ENCODE peak calls at places on chromosomes 11 and 22, in five cellular contexts. One of them, this sample, is unnamed.

GRCh38 chr11:96257972-96258951 is 84.7 kb downstream of the MAML2 start:
- DNase-seq in fibroblast of lung: peak; percentile 58
- DNase-seq in neural progenitor cell: no peak
- DNase-seq in A549: no peak
- DNase-seq in H9: no peak
- DNase-seq in this sample: no peak

GRCh38 chr11:63619967-63620366 is 5.7 kb upstream of the PLAAT3 start:
- DNase-seq in fibroblast of lung: no peak
- DNase-seq in neural progenitor cell: no peak
- DNase-seq in A549: no peak
- DNase-seq in H9: no peak
- DNase-seq in this sample: no peak

GRCh38 chr11:62472063-62472884 is 53.4 kb downstream of the SCGB1A1 start:
- DNase-seq in fibroblast of lung: peak; percentile 74
- DNase-seq in neural progenitor cell: no peak
- DNase-seq in A549: peak; percentile 54
- DNase-seq in H9: no peak
- DNase-seq in this sample: no peak

GRCh38 chr11:102157219-102157618 is 47.0 kb downstream of the YAP1 start:
- DNase-seq in fibroblast of lung: peak; percentile 95
- DNase-seq in neural progenitor cell: peak; percentile 25
- DNase-seq in A549: no peak
- DNase-seq in H9: no peak
- DNase-seq in this sample: no peak

GRCh38 chr22:30056015-30056414 is 24.2 kb upstream of the HORMAD2 start:
- DNase-seq in fibroblast of lung: no peak
- DNase-seq in neural progenitor cell: no peak
- DNase-seq in A549: no peak
- DNase-seq in H9: no peak
- DNase-seq in this sample: no peak

GRCh38 chr11:129191649-129192048 is 476 bp downstream of the ARHGAP32 start:
- DNase-seq in fibroblast of lung: no peak
- DNase-seq in neural progenitor cell: no peak
- DNase-seq in A549: no peak
- DNase-seq in H9: no peak
- DNase-seq in this sample: no peak

GRCh38 chr11:85941380-85941973 is 86.3 kb downstream of the CCDC83 start:
- DNase-seq in fibroblast of lung: peak; percentile 80
- DNase-seq in neural progenitor cell: peak; percentile 66
- DNase-seq in A549: peak; percentile 47
- DNase-seq in H9: peak; percentile 70
- DNase-seq in this sample: peak; percentile 94

GRCh38 chr11:46414899-46415298 is 23.3 kb upstream of the CHRM4 start:
- DNase-seq in fibroblast of lung: no peak
- DNase-seq in neural progenitor cell: no peak
- DNase-seq in A549: no peak
- DNase-seq in H9: no peak
- DNase-seq in this sample: no peak

GRCh38 chr11:126034880-126035279 is 27.8 kb downstream of the CDON start:
- DNase-seq in fibroblast of lung: no peak
- DNase-seq in neural progenitor cell: no peak
- DNase-seq in A549: no peak
- DNase-seq in H9: no peak
- DNase-seq in this sample: no peak

GRCh38 chr22:19988331-19988808 is 28.3 kb downstream of the ARVCF start:
- DNase-seq in fibroblast of lung: no peak
- DNase-seq in neural progenitor cell: no peak
- DNase-seq in A549: no peak
- DNase-seq in H9: no peak
- DNase-seq in this sample: no peak

GRCh38 chr22:19987394-19988306 is 29.0 kb downstream of the ARVCF start:
- DNase-seq in fibroblast of lung: no peak
- DNase-seq in neural progenitor cell: no peak
- DNase-seq in A549: no peak
- DNase-seq in H9: no peak
- DNase-seq in this sample: no peak

GRCh38 chr22:19989725-19990067 is 26.9 kb downstream of the ARVCF start:
- DNase-seq in fibroblast of lung: no peak
- DNase-seq in neural progenitor cell: no peak
- DNase-seq in A549: no peak
- DNase-seq in H9: no peak
- DNase-seq in this sample: no peak

GRCh38 chr22:19990188-19990587 is 26.4 kb downstream of the ARVCF start:
- DNase-seq in fibroblast of lung: no peak
- DNase-seq in neural progenitor cell: no peak
- DNase-seq in A549: no peak
- DNase-seq in H9: no peak
- DNase-seq in this sample: no peak

GRCh38 chr22:19988965-19989724 is 27.5 kb downstream of the ARVCF start:
- DNase-seq in fibroblast of lung: no peak
- DNase-seq in neural progenitor cell: no peak
- DNase-seq in A549: no peak
- DNase-seq in H9: no peak
- DNase-seq in this sample: no peak
- H3K4me1 ChIP-seq in fibroblast of lung: peaks cover 6% of the 10 kb centered on the region
- H3K4me1 ChIP-seq in neural progenitor cell: peaks cover 10% of the 10 kb centered on the region
- H3K4me1 ChIP-seq in A549: peaks cover 13% of the 10 kb centered on the region
- H3K4me1 ChIP-seq in H9: no peaks in the 10 kb centered on the region
- H3K4me1 ChIP-seq in this sample: peaks cover 5% of the 10 kb centered on the region

GRCh38 chr11:103586756-103587155 is 449.7 kb upstream of the DDI1 start:
- DNase-seq in fibroblast of lung: no peak
- DNase-seq in neural progenitor cell: no peak
- DNase-seq in A549: no peak
- DNase-seq in H9: no peak
- DNase-seq in this sample: no peak

GRCh38 chr11:103594283-103594682 is 442.2 kb upstream of the DDI1 start:
- DNase-seq in fibroblast of lung: no peak
- DNase-seq in neural progenitor cell: no peak
- DNase-seq in A549: no peak
- DNase-seq in H9: no peak
- DNase-seq in this sample: no peak

GRCh38 chr11:103587951-103588788 is 448.3 kb upstream of the DDI1 start:
- DNase-seq in fibroblast of lung: no peak
- DNase-seq in neural progenitor cell: no peak
- DNase-seq in A549: no peak
- DNase-seq in H9: no peak
- DNase-seq in this sample: no peak

GRCh38 chr11:103596323-103596722 is 440.1 kb upstream of the DDI1 start:
- DNase-seq in fibroblast of lung: no peak
- DNase-seq in neural progenitor cell: no peak
- DNase-seq in A549: no peak
- DNase-seq in H9: no peak
- DNase-seq in this sample: no peak

DNA sequence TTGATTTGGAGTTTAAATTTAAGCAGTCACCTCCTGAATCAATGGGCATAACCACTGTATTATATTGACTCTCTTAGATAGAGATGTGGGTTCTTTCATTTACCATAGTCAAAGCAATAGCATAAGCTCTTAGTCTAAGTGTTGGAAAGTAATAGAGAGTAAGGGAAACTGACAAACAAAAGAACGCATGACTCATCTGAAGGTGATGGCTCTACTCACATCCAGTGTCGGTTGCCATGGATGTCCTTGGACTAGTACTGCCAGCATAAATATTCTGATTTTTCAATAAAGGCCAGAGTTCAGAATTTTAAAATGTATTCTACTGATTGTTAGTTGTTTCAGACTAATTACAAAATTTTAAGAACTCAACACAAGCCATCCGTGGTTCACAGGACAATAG is 444.9 kb upstream of the DDI1 start:
- DNase-seq in fibroblast of lung: no peak
- DNase-seq in neural progenitor cell: no peak
- DNase-seq in A549: no peak
- DNase-seq in H9: no peak
- DNase-seq in this sample: no peak
- H3K4me2 ChIP-seq in fibroblast of lung: no peak overlapping the region
- H3K4me2 ChIP-seq in neural progenitor cell: no peak overlapping the region
- H3K4me2 ChIP-seq in A549: no peak overlapping the region
- H3K4me2 ChIP-seq in H9: no peak overlapping the region
- H3K4me2 ChIP-seq in this sample: no peak overlapping the region

GRCh38 chr22:28795932-28796856 is 4.2 kb downstream of the XBP1 start:
- DNase-seq in fibroblast of lung: no peak
- DNase-seq in neural progenitor cell: no peak
- DNase-seq in A549: no peak
- DNase-seq in H9: no peak
- DNase-seq in this sample: no peak
- H3K4me1 ChIP-seq in fibroblast of lung: peaks cover 2% of the 10 kb centered on the region
- H3K4me1 ChIP-seq in neural progenitor cell: peaks cover 12% of the 10 kb centered on the region
- H3K4me1 ChIP-seq in A549: peaks cover 34% of the 10 kb centered on the region
- H3K4me1 ChIP-seq in H9: no peaks in the 10 kb centered on the region
- H3K4me1 ChIP-seq in this sample: peaks cover 33% of the 10 kb centered on the region

GRCh38 chr11:10633261-10633660 is 60.3 kb downstream of the IRAG1 start:
- DNase-seq in fibroblast of lung: no peak
- DNase-seq in neural progenitor cell: no peak
- DNase-seq in A549: no peak
- DNase-seq in H9: peak; percentile 18
- DNase-seq in this sample: no peak
- H3K4me2 ChIP-seq in fibroblast of lung: no peak overlapping the region
- H3K4me2 ChIP-seq in neural progenitor cell: no peak overlapping the region
- H3K4me2 ChIP-seq in A549: no peak overlapping the region
- H3K4me2 ChIP-seq in H9: no peak overlapping the region
- H3K4me2 ChIP-seq in this sample: no peak overlapping the region

DNA sequence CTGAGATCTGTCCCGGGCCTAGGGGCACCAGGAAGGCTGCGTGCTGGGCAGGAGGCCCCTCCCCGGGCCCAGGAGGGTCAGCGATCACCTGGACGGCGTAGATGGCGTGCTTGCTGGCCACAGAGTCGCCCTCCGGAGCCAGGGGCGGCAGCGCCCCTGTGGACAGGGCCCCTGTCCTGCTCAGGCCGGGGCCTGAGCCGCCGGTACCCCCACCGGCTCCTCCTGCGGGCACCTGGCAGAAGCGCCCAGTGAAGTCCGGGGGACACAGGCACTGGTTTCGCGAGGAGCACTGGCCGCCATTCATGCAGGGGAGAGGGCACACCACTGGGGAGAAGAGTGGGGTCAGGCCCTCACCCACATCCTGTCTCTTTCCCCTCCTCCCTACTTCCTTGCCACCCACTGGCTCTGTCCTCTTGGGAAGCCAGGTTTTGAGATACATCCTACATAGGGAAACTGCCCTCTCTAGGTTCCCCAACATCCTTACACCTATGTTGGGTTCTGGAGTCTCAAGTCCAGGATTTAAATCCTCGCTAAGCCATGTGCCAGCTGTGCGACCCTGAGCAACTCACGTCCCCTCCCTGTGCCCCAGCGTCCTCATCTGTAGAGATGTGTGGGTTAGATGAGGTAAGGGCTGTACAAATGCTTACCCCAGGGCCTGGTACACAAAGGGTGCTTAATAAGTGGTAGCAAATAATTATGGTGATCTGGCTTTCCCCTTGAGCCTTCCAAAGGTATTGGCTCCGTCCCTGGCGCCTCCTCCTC is 3.9 kb downstream of the LTBP3 start:
- DNase-seq in fibroblast of lung: no peak
- DNase-seq in neural progenitor cell: no peak
- DNase-seq in A549: no peak
- DNase-seq in H9: no peak
- DNase-seq in this sample: no peak
- H3K4me1 ChIP-seq in fibroblast of lung: peaks cover 28% of the 10 kb centered on the region
- H3K4me1 ChIP-seq in neural progenitor cell: peaks cover 29% of the 10 kb centered on the region
- H3K4me1 ChIP-seq in A549: peaks cover 61% of the 10 kb centered on the region
- H3K4me1 ChIP-seq in H9: peaks cover 8% of the 10 kb centered on the region
- H3K4me1 ChIP-seq in this sample: peaks cover 20% of the 10 kb centered on the region

DNA sequence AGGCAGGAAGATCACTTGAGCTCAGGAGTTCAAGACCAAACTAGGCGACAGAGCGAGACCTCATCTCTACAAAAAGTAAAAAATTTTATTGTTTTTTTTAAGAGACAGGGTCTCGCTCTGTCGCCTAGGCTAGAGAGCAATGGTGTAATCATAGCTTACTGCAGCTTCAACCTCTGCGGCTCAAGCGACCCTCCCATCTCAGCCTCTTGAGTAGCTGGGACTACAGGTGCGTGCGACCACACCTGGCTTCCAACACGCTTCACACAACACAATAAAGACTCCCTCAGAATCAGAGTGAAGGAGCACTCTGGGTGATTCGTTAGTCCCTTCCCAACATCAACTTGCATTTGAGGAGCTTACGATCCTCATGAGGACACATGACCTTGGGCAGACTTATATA is 79.5 kb upstream of the APOA1 start:
- DNase-seq in fibroblast of lung: no peak
- DNase-seq in neural progenitor cell: no peak
- DNase-seq in A549: no peak
- DNase-seq in H9: no peak
- DNase-seq in this sample: no peak
- H3K4me2 ChIP-seq in fibroblast of lung: no peak overlapping the region
- H3K4me2 ChIP-seq in neural progenitor cell: no peak overlapping the region
- H3K4me2 ChIP-seq in A549: no peak overlapping the region
- H3K4me2 ChIP-seq in H9: no peak overlapping the region
- H3K4me2 ChIP-seq in this sample: no peak overlapping the region

DNA sequence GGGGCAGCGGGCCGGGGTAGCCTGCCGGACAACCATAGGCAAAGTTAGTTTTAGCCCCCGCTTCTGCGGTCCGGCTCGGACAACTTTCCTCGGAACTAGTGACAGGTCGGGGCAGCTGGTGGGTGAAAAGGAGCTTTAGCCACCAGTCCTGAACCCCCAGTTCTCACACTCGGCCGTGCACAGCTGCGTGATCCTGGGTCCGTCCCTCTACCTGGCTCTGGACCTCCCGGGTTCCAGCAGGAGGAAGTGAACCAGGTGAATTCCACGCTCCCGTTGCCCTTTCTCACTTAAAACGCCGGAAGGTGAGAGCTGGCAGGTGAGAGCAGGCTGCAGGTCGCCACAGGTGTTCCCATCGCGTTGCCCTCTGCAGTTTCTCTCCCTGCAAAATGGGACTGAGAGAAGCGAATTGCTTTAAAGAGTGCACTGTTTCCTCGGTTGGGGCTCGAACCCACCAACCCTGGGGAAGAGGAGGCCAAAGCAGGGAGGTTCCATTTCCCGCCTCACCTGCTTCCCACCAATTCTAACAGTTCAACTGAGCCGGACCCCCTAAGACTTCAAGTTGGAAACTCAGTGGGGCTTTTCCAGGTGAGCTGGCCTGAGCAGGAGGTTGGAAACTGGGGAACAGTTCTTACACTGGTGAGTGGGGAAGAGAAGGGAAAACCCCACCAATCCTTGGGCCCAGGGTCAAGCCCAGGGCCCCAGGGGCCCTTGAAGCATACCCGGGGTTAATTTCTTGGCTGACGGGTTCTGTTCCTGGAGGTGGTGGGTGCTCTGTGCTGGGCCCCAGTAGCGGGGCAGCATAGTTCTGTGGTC is 489 bp downstream of the CD82 start:
- DNase-seq in fibroblast of lung: no peak
- DNase-seq in neural progenitor cell: no peak
- DNase-seq in A549: no peak
- DNase-seq in H9: peak; percentile 45
- DNase-seq in this sample: no peak
- H3K4me1 ChIP-seq in fibroblast of lung: peaks cover 34% of the 10 kb centered on the region
- H3K4me1 ChIP-seq in neural progenitor cell: peaks cover 14% of the 10 kb centered on the region
- H3K4me1 ChIP-seq in A549: peaks cover 19% of the 10 kb centered on the region
- H3K4me1 ChIP-seq in H9: no peaks in the 10 kb centered on the region
- H3K4me1 ChIP-seq in this sample: peaks cover 47% of the 10 kb centered on the region

GRCh38 chr11:553949-554398 is 6.6 kb downstream of the LMNTD2 start:
- DNase-seq in fibroblast of lung: no peak
- DNase-seq in neural progenitor cell: no peak
- DNase-seq in A549: no peak
- DNase-seq in H9: no peak
- DNase-seq in this sample: peak; percentile 50
- H3K4me2 ChIP-seq in fibroblast of lung: no peak overlapping the region
- H3K4me2 ChIP-seq in neural progenitor cell: no peak overlapping the region
- H3K4me2 ChIP-seq in A549: peak overlapping the region; percentile 96
- H3K4me2 ChIP-seq in H9: no peak overlapping the region
- H3K4me2 ChIP-seq in this sample: no peak overlapping the region

GRCh38 chr22:43293661-43294392 is 49.3 kb downstream of the SCUBE1 start:
- DNase-seq in fibroblast of lung: peak; percentile 85
- DNase-seq in neural progenitor cell: peak; percentile 26
- DNase-seq in A549: peak; percentile 32
- DNase-seq in H9: no peak
- DNase-seq in this sample: no peak
- H3K4me1 ChIP-seq in fibroblast of lung: no peaks in the 10 kb centered on the region
- H3K4me1 ChIP-seq in neural progenitor cell: peaks cover 47% of the 10 kb centered on the region
- H3K4me1 ChIP-seq in A549: peaks cover 15% of the 10 kb centered on the region
- H3K4me1 ChIP-seq in H9: no peaks in the 10 kb centered on the region
- H3K4me1 ChIP-seq in this sample: peaks cover 2% of the 10 kb centered on the region

GRCh38 chr22:28015056-28015445 is 96.0 kb upstream of the PITPNB start:
- DNase-seq in fibroblast of lung: no peak
- DNase-seq in neural progenitor cell: no peak
- DNase-seq in A549: no peak
- DNase-seq in H9: no peak
- DNase-seq in this sample: no peak
- H3K4me2 ChIP-seq in fibroblast of lung: no peak overlapping the region
- H3K4me2 ChIP-seq in neural progenitor cell: peak overlapping the region; percentile 65
- H3K4me2 ChIP-seq in A549: no peak overlapping the region
- H3K4me2 ChIP-seq in H9: no peak overlapping the region
- H3K4me2 ChIP-seq in this sample: no peak overlapping the region